ENCODE peak calls at places on chromosomes 2 and 18, in six cellular contexts. U is BE2C, J is heart right ventricle, L is lung, V is right lobe of liver, S is adrenal gland. X is an unnamed sample.

GRCh38 chr2:6654279-6654678 is 211.4 kb downstream of the CMPK2 start:
- DNase-seq in U (no peak), J (no peak), L (no peak), V (no peak), S (no peak), X (no peak)

GRCh38 chr2:201642086-201642578 is 1.2 kb downstream of the TMEM237 start:
- DNase-seq in U (no peak), J (no peak), L (no peak), V (no peak), S (peak; percentile 60), X (no peak)

GRCh38 chr2:237912271-237913192 is 53.1 kb downstream of the RAMP1 start:
- DNase-seq in U (no peak), J (no peak), L (no peak), V (peak; percentile 36), S (no peak), X (no peak)

GRCh38 chr18:33755918-33756590 is 178.0 kb downstream of the ASXL3 start:
- DNase-seq in U (no peak), J (no peak), L (peak; percentile 35), V (no peak), S (peak; percentile 26), X (peak; percentile 27)

GRCh38 chr2:10989151-10989550 is 77.4 kb downstream of the KCNF1 start:
- DNase-seq in U (no peak), J (no peak), L (no peak), V (no peak), S (no peak), X (no peak)

GRCh38 chr2:191626497-191627151 is 51.3 kb upstream of the NABP1 start:
- DNase-seq in U (no peak), J (no peak), L (no peak), V (no peak), S (no peak), X (peak; percentile 71)

GRCh38 chr2:140565756-140566155 is 1565.1 kb downstream of the LRP1B start:
- DNase-seq in U (no peak), J (no peak), L (no peak), V (no peak), S (no peak), X (no peak)

GRCh38 chr2:43041167-43041566 is 185.2 kb downstream of the ZFP36L2 start:
- DNase-seq in U (no peak), J (no peak), L (no peak), V (peak; percentile 16), S (no peak), X (no peak)

GRCh38 chr2:200619275-200619674 is 33.5 kb downstream of the AOX1 start:
- DNase-seq in U (no peak), J (no peak), L (no peak), V (peak; percentile 80), S (peak; percentile 37), X (no peak)

GRCh38 chr18:13577091-13577697 is 149.2 kb downstream of the FAM210A start:
- DNase-seq in U (no peak), J (no peak), L (no peak), V (no peak), S (no peak), X (peak; percentile 3)

GRCh38 chr2:101793277-101793969 is 95.9 kb downstream of the MAP4K4 start:
- DNase-seq in U (peak; percentile 39), J (peak; percentile 48), L (no peak), V (no peak), S (no peak), X (no peak)

GRCh38 chr2:633371-633770 is 43.8 kb downstream of the TMEM18 start:
- DNase-seq in U (no peak), J (no peak), L (peak; percentile 10), V (no peak), S (no peak), X (no peak)

GRCh38 chr18:63312731-63313408 is 6.7 kb downstream of the BCL2 start:
- DNase-seq in U (no peak), J (no peak), L (no peak), V (no peak), S (no peak), X (no peak)

GRCh38 chr2:190023860-190024259 is 38.7 kb downstream of the MSTN start:
- DNase-seq in U (peak; percentile 24), J (no peak), L (no peak), V (no peak), S (no peak), X (peak; percentile 62)

GRCh38 chr18:8944871-8945245 is 157.6 kb upstream of the NDUFV2 start:
- DNase-seq in U (no peak), J (no peak), L (no peak), V (no peak), S (no peak), X (no peak)

GRCh38 chr18:68177807-68178702 is 536.9 kb downstream of the TMX3 start:
- DNase-seq in U (no peak), J (no peak), L (no peak), V (no peak), S (no peak), X (peak; percentile 94)

GRCh38 chr18:46639386-46639785 is 17.6 kb downstream of the LOXHD1 start:
- DNase-seq in U (no peak), J (no peak), L (no peak), V (no peak), S (no peak), X (no peak)

GRCh38 chr2:105873721-105874120 is 129.0 kb downstream of the NCK2 start:
- DNase-seq in U (no peak), J (no peak), L (no peak), V (no peak), S (no peak), X (peak; percentile 76)

GRCh38 chr18:10045296-10045891 is 131.6 kb downstream of the VAPA start:
- DNase-seq in U (no peak), J (no peak), L (no peak), V (no peak), S (no peak), X (no peak)

GRCh38 chr2:201707753-201708152 is 9.3 kb upstream of the MPP4 start:
- DNase-seq in U (no peak), J (no peak), L (no peak), V (no peak), S (no peak), X (peak; percentile 64)

GRCh38 chr2:235171511-235172130 is 219.8 kb downstream of the SH3BP4 start:
- DNase-seq in U (peak; percentile 21), J (no peak), L (no peak), V (no peak), S (no peak), X (peak; percentile 64)

GRCh38 chr2:113964436-113964835 is 74.5 kb downstream of the ACTR3 start:
- DNase-seq in U (no peak), J (no peak), L (no peak), V (no peak), S (no peak), X (no peak)

GRCh38 chr18:70762812-70763211 is 474.0 kb downstream of the SOCS6 start:
- DNase-seq in U (no peak), J (no peak), L (no peak), V (no peak), S (no peak), X (no peak)

GRCh38 chr2:124911560-124911959 is 886.5 kb downstream of the CNTNAP5 start:
- DNase-seq in U (no peak), J (no peak), L (no peak), V (no peak), S (no peak), X (peak; percentile 8)

GRCh38 chr2:184890311-184890710 is 292.0 kb downstream of the ZNF804A start:
- DNase-seq in U (no peak), J (no peak), L (no peak), V (no peak), S (no peak), X (peak; percentile 1)

GRCh38 chr2:240685771-240686371 is 3.2 kb upstream of the AQP12B start:
- DNase-seq in U (no peak), J (no peak), L (no peak), V (peak; percentile 24), S (no peak), X (no peak)

GRCh38 chr2:10885479-10885863 is 26.3 kb upstream of the KCNF1 start:
- DNase-seq in U (no peak), J (no peak), L (no peak), V (no peak), S (no peak), X (no peak)

DNA sequence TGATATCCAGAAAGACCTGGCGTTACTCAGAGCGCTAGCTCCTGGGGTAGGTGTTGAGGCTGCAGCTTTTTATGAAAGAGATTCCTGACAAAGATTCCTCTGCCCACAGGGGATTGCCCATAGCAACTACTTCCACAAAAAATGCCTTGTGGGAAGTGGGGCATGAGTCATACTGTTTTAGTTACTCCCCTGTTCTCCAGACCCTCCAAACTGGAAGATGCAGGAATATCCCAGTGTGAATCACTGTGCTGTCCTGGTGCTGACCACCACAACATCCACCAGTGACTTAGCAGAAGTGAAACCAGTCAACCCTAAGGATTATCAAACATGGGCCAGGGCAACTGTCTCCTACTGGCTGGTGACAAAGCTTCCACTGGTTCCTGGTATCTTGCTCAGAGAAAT is 61.8 kb downstream of the CDH2 start:
- DNase-seq in U (peak; percentile 10), J (no peak), L (no peak), V (no peak), S (no peak), X (peak; percentile 86)
- H3K4me3 ChIP-seq in U (no peak overlapping the region), J (no peak overlapping the region), L (no peak overlapping the region), V (no peak overlapping the region), S (no peak overlapping the region), X (peak overlapping the region; percentile 2)

GRCh38 chr2:120907822-120908221 is 172.2 kb downstream of the GLI2 start:
- DNase-seq in U (no peak), J (no peak), L (no peak), V (peak; percentile 34), S (no peak), X (no peak)
- TF ChIP-seq CTCF in U (peak; percentile 21), J (no peak), L (no peak), V (no peak), S (no peak), X (no peak)

GRCh38 chr2:180662555-180662954 is 317.9 kb upstream of the UBE2E3 start:
- DNase-seq in U (no peak), J (no peak), L (no peak), V (no peak), S (no peak), X (no peak)

GRCh38 chr2:180660881-180661280 is 319.5 kb upstream of the UBE2E3 start:
- DNase-seq in U (no peak), J (no peak), L (no peak), V (no peak), S (no peak), X (no peak)

GRCh38 chr2:180660207-180660606 is 320.2 kb upstream of the UBE2E3 start:
- DNase-seq in U (no peak), J (no peak), L (no peak), V (no peak), S (no peak), X (no peak)

GRCh38 chr2:180664507-180664906 is 315.9 kb upstream of the UBE2E3 start:
- DNase-seq in U (no peak), J (no peak), L (no peak), V (no peak), S (no peak), X (no peak)

GRCh38 chr2:180663016-180663471 is 317.4 kb upstream of the UBE2E3 start:
- DNase-seq in U (no peak), J (no peak), L (no peak), V (no peak), S (no peak), X (no peak)
- H3K4me3 ChIP-seq in U (no peak overlapping the region), J (no peak overlapping the region), L (no peak overlapping the region), V (peak overlapping the region; percentile 10), S (no peak overlapping the region), X (no peak overlapping the region)

GRCh38 chr2:60644942-60645341 is 91.5 kb upstream of the BCL11A start:
- DNase-seq in U (no peak), J (peak; percentile 27), L (no peak), V (no peak), S (no peak), X (no peak)

GRCh38 chr2:60643747-60644146 is 90.3 kb upstream of the BCL11A start:
- DNase-seq in U (no peak), J (no peak), L (no peak), V (no peak), S (no peak), X (no peak)

GRCh38 chr2:60641866-60642788 is 88.7 kb upstream of the BCL11A start:
- DNase-seq in U (peak; percentile 40), J (no peak), L (no peak), V (no peak), S (peak; percentile 24), X (peak; percentile 70)
- TF ChIP-seq CTCF in U (peak; percentile 64), J (peak; percentile 78), L (no peak), V (peak; percentile 37), S (peak; percentile 51), X (peak; percentile 78)

X was measured in fibroblast of pulmonary artery.